ENCODE peak calls at places on chromosomes 11 and 22, in five cellular contexts. N, J, D, I and Z are unnamed samples. For H3K4me1 and H3K27me3, the result is how much of the 10 kb centered on the place peaks cover.

GRCh38 chr11:65279713-65280459 is 18.1 kb downstream of the POLA2 start:
- DNase-seq in N (peak), J (no peak), D (peak), I (peak), Z (no peak)

GRCh38 chr11:126886636-126887035 is 113.9 kb downstream of the KIRREL3 start:
- DNase-seq in D (no peak), N (no peak), J (no peak), I (no peak), Z (no peak)

GRCh38 chr11:116948375-116948774 is 111.0 kb upstream of the APOA1 start:
- DNase-seq in D (peak), I (no peak), J (no peak), N (peak), Z (no peak)

GRCh38 chr22:49216579-49216978 is 611.1 kb downstream of the BRD1 start:
- DNase-seq in J (no peak), D (no peak), I (no peak), N (no peak), Z (no peak)

GRCh38 chr11:87661270-87661669 is 514.0 kb downstream of the RAB38 start:
- DNase-seq in J (no peak), I (no peak), N (no peak), D (no peak), Z (no peak)

GRCh38 chr22:42627981-42628380 is 12.4 kb downstream of the ATP5MGL start:
- DNase-seq in N (no peak), D (no peak), I (no peak), J (no peak), Z (no peak)

GRCh38 chr11:43547411-43547718 is 133.2 kb upstream of the HSD17B12 start:
- DNase-seq in J (no peak), D (peak), N (no peak), I (peak), Z (no peak)

GRCh38 chr11:128790200-128790599 is 76.9 kb downstream of the KCNJ1 start:
- DNase-seq in I (peak), J (peak), N (peak), D (peak), Z (peak)

GRCh38 chr11:113888848-113889247 is 13.5 kb upstream of the USP28 start:
- DNase-seq in I (no peak), N (no peak), J (no peak), D (no peak), Z (no peak)

GRCh38 chr11:28338371-28338770 is 230.2 kb downstream of the METTL15 start:
- DNase-seq in J (no peak), D (no peak), I (no peak), N (no peak), Z (no peak)
- H3K4me1 ChIP-seq in J (under half), D (under half), I (under half), N (under half), Z (under half)

DNA sequence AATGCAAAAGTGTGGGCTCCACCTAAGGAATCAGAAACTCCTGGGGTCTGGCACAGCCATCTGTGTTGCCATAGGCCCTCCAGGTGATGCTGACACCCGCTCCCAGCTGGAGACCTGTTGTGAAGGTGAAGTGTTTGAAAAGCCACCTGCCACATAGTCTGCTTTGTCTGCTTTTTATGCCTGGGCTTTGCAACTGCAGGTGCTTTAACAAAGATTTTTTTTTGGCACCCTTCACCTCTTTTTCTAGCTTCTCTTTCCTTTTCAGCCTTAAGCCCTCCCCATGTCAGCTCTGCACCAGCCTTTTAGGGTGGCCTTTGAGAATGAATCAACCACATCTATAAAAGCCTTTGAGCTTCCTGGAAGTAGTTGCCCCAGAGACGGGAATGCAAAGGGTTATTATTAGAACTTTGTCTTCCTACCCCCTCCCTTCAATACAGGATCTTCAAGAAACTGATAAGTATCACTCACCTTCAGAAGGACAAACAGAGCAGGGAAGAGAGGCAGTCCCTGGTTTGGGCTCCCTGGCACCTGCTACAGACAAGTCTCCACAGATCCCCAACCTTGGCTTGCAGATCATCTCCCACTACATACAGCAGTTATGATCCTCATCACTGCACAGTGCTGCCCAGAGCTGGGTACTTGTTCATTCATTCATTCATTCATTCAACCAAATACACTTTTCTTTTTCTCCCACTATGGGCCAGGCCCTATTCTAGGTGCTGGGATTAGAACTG is 8.1 kb downstream of the PVALB start:
- DNase-seq in J (no peak), I (no peak), D (no peak), N (no peak), Z (no peak)
- H3K27me3 ChIP-seq in J (under half), I (under half), D (under half), N (under half), Z (under half)

DNA sequence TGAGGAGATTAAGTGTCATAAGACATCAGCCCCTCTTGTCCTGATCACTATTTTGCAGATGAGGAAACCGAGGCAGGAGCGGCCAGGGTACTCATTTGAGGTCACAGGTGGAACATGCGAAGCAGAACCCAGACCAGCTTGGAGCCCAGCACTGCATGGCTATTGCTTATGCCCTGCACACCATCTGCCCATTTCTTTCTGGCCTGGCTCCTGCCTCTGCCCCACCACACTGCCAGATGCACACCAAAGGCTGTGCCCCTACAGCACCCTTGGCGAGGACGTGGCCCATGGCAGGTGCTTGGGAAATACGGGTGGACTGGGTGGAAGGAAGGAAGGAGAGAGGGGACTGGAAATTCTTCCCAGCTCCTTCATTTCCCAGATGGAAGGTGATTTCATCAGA is 222.9 kb downstream of the CTTN start:
- DNase-seq in J (no peak), I (no peak), D (no peak), N (no peak), Z (no peak)
- TF ChIP-seq CTCF in J (no peak), I (no peak), D (no peak), N (no peak), Z (no peak)

GRCh38 chr22:33894036-33894435 is 26.2 kb downstream of the LARGE1 start:
- DNase-seq in D (no peak), J (no peak), I (no peak), N (no peak), Z (no peak)

GRCh38 chr22:33893486-33893885 is 26.8 kb downstream of the LARGE1 start:
- DNase-seq in D (no peak), N (no peak), J (no peak), I (no peak), Z (no peak)

GRCh38 chr22:33889748-33890147 is 30.5 kb downstream of the LARGE1 start:
- DNase-seq in N (no peak), J (no peak), I (no peak), D (no peak), Z (no peak)

GRCh38 chr22:33891992-33892391 is 28.3 kb downstream of the LARGE1 start:
- DNase-seq in J (no peak), N (no peak), D (no peak), I (no peak), Z (no peak)

GRCh38 chr22:33891455-33891854 is 28.8 kb downstream of the LARGE1 start:
- DNase-seq in D (no peak), N (no peak), J (no peak), I (no peak), Z (no peak)
- H3K4me1 ChIP-seq in D (under half), N (under half), J (under half), I (under half), Z (half or more)

GRCh38 chr11:86035920-86036319 is 33.0 kb downstream of the PICALM start:
- DNase-seq in I (no peak), D (no peak), N (no peak), J (no peak), Z (no peak)
- H3K27me3 ChIP-seq in I (under half), D (under half), N (under half), J (under half), Z (under half)

GRCh38 chr11:86453290-86454030 is 78.8 kb downstream of the CCDC81 start:
- DNase-seq in N (no peak), D (no peak), I (no peak), J (no peak), Z (no peak)
- TF ChIP-seq CTCF in N (no peak), D (no peak), I (no peak), J (no peak), Z (no peak)

GRCh38 chr22:36360011-36360410 is 27.8 kb downstream of the MYH9 start:
- DNase-seq in J (no peak), I (no peak), N (no peak), D (no peak), Z (no peak)
- H3K4me1 ChIP-seq in J (half or more), I (half or more), N (half or more), D (under half), Z (half or more)

DNA sequence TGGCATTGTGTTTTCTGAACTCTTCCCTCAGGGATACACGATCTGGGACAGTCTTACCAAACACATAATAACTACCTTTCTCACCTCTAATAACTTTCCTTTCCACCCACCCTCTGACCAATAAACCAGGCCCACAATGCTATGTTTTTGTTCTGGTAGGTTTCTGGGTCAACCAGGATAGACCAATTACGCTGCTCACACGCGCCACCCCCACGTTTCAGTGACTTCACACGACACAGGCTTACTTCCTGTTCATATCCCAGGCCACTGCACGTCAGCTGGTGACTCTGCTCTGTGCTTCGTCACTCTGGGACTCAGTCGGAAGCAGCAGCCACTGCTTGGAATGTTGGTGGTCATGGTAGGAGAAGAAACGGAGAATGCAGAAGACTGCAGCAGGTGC is 2.5 kb downstream of the KRTAP5-4 start:
- DNase-seq in N (peak), D (peak), J (no peak), I (no peak), Z (no peak)
- H3K27me3 ChIP-seq in N (under half), D (under half), J (under half), I (under half), Z (under half)